ENCODE peak calls at places on chromosomes 13 and 19, in seven cellular contexts. A, R, P, D, W, M and F are unnamed samples.

GRCh38 chr19:6887326-6887725 is at the start of gene ADGRE1:
- DNase-seq in A (no peak), R (no peak), P (no peak), D (no peak), W (no peak), M (no peak), F (no peak)

GRCh38 chr13:62168891-62169290 is 753.2 kb upstream of the PCDH20 start:
- DNase-seq in A (no peak), R (no peak), P (no peak), D (no peak), W (no peak), M (no peak), F (no peak)

GRCh38 chr19:38243279-38243673 is 12.9 kb downstream of the PPP1R14A start:
- DNase-seq in A (no peak), R (no peak), P (no peak), D (no peak), W (no peak), M (no peak), F (no peak)

GRCh38 chr13:20699715-20700114 is 3.8 kb upstream of the IL17D start:
- DNase-seq in A (no peak), R (no peak), P (no peak), D (no peak), W (no peak), M (no peak), F (no peak)

GRCh38 chr19:53945441-53945840 is 17.3 kb upstream of the CACNG8 start:
- DNase-seq in A (peak; percentile 63), R (no peak), P (no peak), D (no peak), W (peak; percentile 7), M (peak; percentile 31), F (no peak)

GRCh38 chr13:52162279-52163101 is 3.1 kb upstream of the NEK3 start:
- DNase-seq in A (no peak), R (no peak), P (no peak), D (no peak), W (peak; percentile 69), M (no peak), F (no peak)

GRCh38 chr19:22807061-22807835 is 23.3 kb upstream of the ZNF99 start:
- DNase-seq in A (no peak), R (no peak), P (no peak), D (no peak), W (no peak), M (no peak), F (no peak)

GRCh38 chr19:11279505-11280236 is 16.3 kb upstream of the TSPAN16 start:
- DNase-seq in A (no peak), R (no peak), P (no peak), D (peak; percentile 40), W (no peak), M (no peak), F (no peak)

GRCh38 chr13:40087021-40088002 is 431.9 kb downstream of the COG6 start:
- DNase-seq in A (peak; percentile 22), R (no peak), P (no peak), D (no peak), W (no peak), M (no peak), F (no peak)

GRCh38 chr13:72166102-72166660 is 299.2 kb upstream of the DACH1 start:
- DNase-seq in A (no peak), R (no peak), P (no peak), D (no peak), W (peak; percentile 64), M (no peak), F (no peak)

GRCh38 chr13:27997904-27998522 is 9.5 kb upstream of the URAD start:
- DNase-seq in A (peak; percentile 76), R (no peak), P (no peak), D (no peak), W (peak; percentile 46), M (peak; percentile 57), F (no peak)

GRCh38 chr13:40149611-40150283 is 494.3 kb downstream of the COG6 start:
- DNase-seq in A (no peak), R (peak; percentile 4), P (peak; percentile 62), D (no peak), W (peak; percentile 84), M (no peak), F (no peak)

GRCh38 chr13:27233964-27234363 is 17.4 kb upstream of the RPL21 start:
- DNase-seq in A (no peak), R (no peak), P (no peak), D (no peak), W (no peak), M (no peak), F (no peak)

GRCh38 chr13:95500136-95500718 is 52.3 kb upstream of the CLDN10 start:
- DNase-seq in A (no peak), R (no peak), P (no peak), D (no peak), W (no peak), M (no peak), F (no peak)

GRCh38 chr19:28960986-28961705 is 251.8 kb downstream of the UQCRFS1 start:
- DNase-seq in A (no peak), R (peak; percentile 51), P (no peak), D (no peak), W (peak; percentile 85), M (no peak), F (no peak)

GRCh38 chr13:59747529-59747928 is 416.2 kb downstream of the DIAPH3 start:
- DNase-seq in A (no peak), R (no peak), P (no peak), D (no peak), W (peak; percentile 7), M (no peak), F (no peak)

GRCh38 chr13:94345374-94346195 is 133.9 kb downstream of the DCT start:
- DNase-seq in A (no peak), R (no peak), P (no peak), D (no peak), W (peak; percentile 53), M (no peak), F (no peak)

GRCh38 chr13:105464249-105464648 is 1071.2 kb downstream of the EFNB2 start:
- DNase-seq in A (no peak), R (no peak), P (peak; percentile 37), D (no peak), W (peak; percentile 2), M (no peak), F (no peak)

GRCh38 chr13:77836423-77836822 is 82.2 kb downstream of the EDNRB start:
- DNase-seq in A (no peak), R (no peak), P (no peak), D (no peak), W (no peak), M (no peak), F (no peak)

GRCh38 chr19:37221136-37221535 is 3.1 kb downstream of the ZNF383 start:
- DNase-seq in A (no peak), R (no peak), P (no peak), D (no peak), W (no peak), M (no peak), F (no peak)

GRCh38 chr13:73832203-73832602 is 302.0 kb downstream of the KLF12 start:
- DNase-seq in A (no peak), R (no peak), P (no peak), D (no peak), W (no peak), M (no peak), F (no peak)

GRCh38 chr13:28489536-28489935 is 5.4 kb downstream of the FLT1 start:
- DNase-seq in A (no peak), R (no peak), P (no peak), D (no peak), W (peak; percentile 88), M (no peak), F (no peak)

GRCh38 chr19:28045621-28046020 is 1167.3 kb downstream of the UQCRFS1 start:
- DNase-seq in A (no peak), R (no peak), P (no peak), D (no peak), W (no peak), M (no peak), F (no peak)

GRCh38 chr19:56211718-56212117 is 9.6 kb downstream of the ZSCAN5C start:
- DNase-seq in A (no peak), R (no peak), P (no peak), D (no peak), W (no peak), M (no peak), F (no peak)

GRCh38 chr13:89568746-89569145 is 1778.7 kb upstream of the MIR17HG start:
- DNase-seq in A (no peak), R (no peak), P (no peak), D (no peak), W (no peak), M (no peak), F (no peak)

GRCh38 chr13:73782781-73783180 is 351.4 kb downstream of the KLF12 start:
- DNase-seq in A (no peak), R (no peak), P (no peak), D (no peak), W (no peak), M (no peak), F (no peak)

GRCh38 chr19:19276386-19276785 is 3.3 kb upstream of the TM6SF2 start:
- DNase-seq in A (no peak), R (no peak), P (no peak), D (no peak), W (peak; percentile 80), M (peak; percentile 1), F (no peak)